ENCODE peak calls at places on chromosomes 6 and 20, in six cellular contexts. T, N, M, X, A and I are unnamed samples.

GRCh38 chr6:39865011-39865888 is 69.0 kb downstream of the MOCS1 start:
- DNase-seq in T (peak), N (peak), M (peak), X (peak), A (no peak), I (peak)

GRCh38 chr6:3377536-3378397 is 79.1 kb downstream of the SLC22A23 start:
- DNase-seq in T (no peak), N (no peak), M (no peak), X (no peak), A (no peak), I (no peak)

GRCh38 chr6:166307082-166307980 is 861 bp downstream of the PRR18 start:
- DNase-seq in T (no peak), N (no peak), M (no peak), X (no peak), A (no peak), I (peak)

GRCh38 chr20:33563788-33564187 is 73.9 kb downstream of the CBFA2T2 start:
- DNase-seq in T (no peak), N (no peak), M (no peak), X (no peak), A (no peak), I (no peak)

GRCh38 chr20:6626805-6627204 is 140.7 kb upstream of the BMP2 start:
- DNase-seq in T (no peak), N (no peak), M (no peak), X (no peak), A (no peak), I (no peak)

GRCh38 chr6:8066108-8066507 is 1.9 kb upstream of the BLOC1S5 start:
- DNase-seq in T (no peak), N (no peak), M (no peak), X (no peak), A (no peak), I (no peak)

GRCh38 chr6:2158596-2159271 is 86.7 kb downstream of the GMDS start:
- DNase-seq in T (no peak), N (peak), M (no peak), X (no peak), A (no peak), I (no peak)

GRCh38 chr6:90269334-90269733 is 27.3 kb downstream of the BACH2 start:
- DNase-seq in T (no peak), N (no peak), M (no peak), X (no peak), A (no peak), I (no peak)

GRCh38 chr6:100883347-100883746 is 2.2 kb upstream of the ASCC3 start:
- DNase-seq in T (no peak), N (no peak), M (no peak), X (no peak), A (no peak), I (no peak)

GRCh38 chr20:289693-290080 is 863 bp downstream of the C20orf96 start:
- DNase-seq in T (no peak), N (peak), M (no peak), X (no peak), A (no peak), I (no peak)

GRCh38 chr20:47605673-47606413 is 104.2 kb downstream of the NCOA3 start:
- DNase-seq in T (no peak), N (no peak), M (no peak), X (no peak), A (no peak), I (no peak)

GRCh38 chr20:4116091-4116490 is 100.7 kb upstream of the RNF24 start:
- DNase-seq in T (no peak), N (no peak), M (no peak), X (no peak), A (no peak), I (no peak)

GRCh38 chr6:44113396-44113795 is 13.9 kb downstream of the MRPL14 start:
- DNase-seq in T (no peak), N (no peak), M (no peak), X (no peak), A (no peak), I (no peak)
- TF ChIP-seq CTCF in T (no peak), N (peak), M (peak), X (peak), A (no peak), I (no peak)

DNA sequence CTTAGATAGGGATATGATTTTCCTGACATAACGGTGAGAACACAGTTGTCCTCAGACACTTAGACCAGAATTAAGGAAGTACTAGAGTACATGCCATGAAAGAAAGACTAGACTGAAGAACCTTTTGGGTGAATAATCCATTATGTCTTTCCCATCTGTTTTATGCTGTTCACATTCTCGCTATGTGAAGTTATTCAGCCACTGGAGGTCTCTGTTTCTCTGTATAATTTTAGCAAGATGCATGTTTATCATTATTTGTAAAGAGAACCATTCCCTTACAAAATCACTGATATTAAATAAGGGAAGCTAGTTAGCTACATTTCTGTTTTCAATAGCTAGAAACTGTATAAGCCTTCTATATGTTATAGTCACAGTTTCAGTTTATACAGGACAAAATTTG is 391.9 kb downstream of the CD109 start:
- DNase-seq in T (no peak), N (peak), M (peak), X (no peak), A (no peak), I (no peak)
- TF ChIP-seq CTCF in T (no peak), N (peak), M (peak), X (no peak), A (no peak), I (no peak)

DNA sequence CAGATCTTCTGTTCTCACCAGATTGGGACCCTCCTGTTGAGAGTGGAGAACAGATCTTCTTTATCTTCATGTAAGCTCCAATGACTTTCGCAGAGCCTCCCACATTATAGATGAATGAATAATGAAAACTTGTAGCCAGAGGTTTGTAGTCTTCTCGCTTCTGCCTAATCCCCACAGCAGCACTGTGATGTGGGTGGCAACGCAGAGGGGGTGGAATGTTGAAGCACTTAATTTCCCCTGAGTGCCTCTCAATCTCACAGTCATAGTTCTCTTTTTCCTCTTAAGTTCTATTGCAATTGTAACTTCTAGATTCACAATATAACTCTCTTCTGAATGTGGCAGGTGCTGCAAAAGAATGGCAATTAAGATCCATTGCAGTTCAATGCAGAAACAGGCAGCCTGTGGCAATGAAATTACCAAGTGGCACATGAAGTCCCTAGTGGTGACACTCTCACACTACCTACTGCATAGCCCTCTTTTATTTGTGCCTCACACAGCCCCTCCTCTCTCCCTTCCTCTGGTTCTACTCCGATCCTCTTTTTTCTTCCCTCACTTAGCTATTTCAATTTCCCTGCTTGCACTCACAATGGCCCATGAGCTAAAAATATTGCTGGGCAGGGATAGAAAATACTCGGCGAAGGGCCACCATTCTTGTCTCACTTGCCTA is 281.9 kb downstream of the UBE3D start:
- DNase-seq in T (no peak), N (no peak), M (no peak), X (no peak), A (no peak), I (no peak)
- TF ChIP-seq CTCF in T (no peak), N (no peak), M (peak), X (no peak), A (no peak), I (no peak)

DNA sequence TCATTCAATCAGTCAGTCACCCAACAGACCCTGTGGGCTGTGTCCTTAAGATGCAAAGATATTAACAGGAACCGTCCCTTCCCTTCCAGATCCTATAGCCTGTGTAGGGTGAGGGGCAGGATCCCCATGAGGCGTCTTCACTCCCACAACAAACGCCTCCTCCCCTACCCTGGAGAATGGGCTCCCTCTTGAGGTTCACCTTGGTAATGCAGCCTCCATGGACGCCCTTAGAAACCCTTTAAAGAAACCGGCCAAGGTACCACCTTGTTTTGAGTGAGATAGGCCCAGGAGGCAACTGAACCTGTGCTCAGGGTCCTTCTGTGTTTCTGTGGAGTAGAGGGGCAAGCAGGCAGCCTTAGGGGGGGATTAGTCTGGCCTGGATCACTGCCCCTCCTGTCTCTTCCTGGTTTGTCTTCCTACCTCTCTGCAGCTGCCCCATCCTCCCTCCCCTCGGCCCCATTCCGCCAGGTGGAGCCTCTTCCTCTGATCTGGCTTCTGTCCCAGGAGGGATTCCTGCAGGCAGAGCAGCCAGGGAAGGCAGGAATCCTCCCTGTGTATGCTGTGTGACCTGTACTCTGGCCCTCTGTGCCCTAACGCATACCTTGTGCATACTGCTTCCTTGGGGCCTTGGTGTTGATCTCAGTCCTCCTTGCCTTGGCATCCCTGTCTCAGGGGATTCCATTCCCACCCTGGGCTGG is 6.6 kb upstream of the GUCA1A start:
- DNase-seq in T (peak), N (peak), M (peak), X (peak), A (peak), I (peak)
- TF ChIP-seq CTCF in T (peak), N (peak), M (peak), X (peak), A (peak), I (peak)

DNA sequence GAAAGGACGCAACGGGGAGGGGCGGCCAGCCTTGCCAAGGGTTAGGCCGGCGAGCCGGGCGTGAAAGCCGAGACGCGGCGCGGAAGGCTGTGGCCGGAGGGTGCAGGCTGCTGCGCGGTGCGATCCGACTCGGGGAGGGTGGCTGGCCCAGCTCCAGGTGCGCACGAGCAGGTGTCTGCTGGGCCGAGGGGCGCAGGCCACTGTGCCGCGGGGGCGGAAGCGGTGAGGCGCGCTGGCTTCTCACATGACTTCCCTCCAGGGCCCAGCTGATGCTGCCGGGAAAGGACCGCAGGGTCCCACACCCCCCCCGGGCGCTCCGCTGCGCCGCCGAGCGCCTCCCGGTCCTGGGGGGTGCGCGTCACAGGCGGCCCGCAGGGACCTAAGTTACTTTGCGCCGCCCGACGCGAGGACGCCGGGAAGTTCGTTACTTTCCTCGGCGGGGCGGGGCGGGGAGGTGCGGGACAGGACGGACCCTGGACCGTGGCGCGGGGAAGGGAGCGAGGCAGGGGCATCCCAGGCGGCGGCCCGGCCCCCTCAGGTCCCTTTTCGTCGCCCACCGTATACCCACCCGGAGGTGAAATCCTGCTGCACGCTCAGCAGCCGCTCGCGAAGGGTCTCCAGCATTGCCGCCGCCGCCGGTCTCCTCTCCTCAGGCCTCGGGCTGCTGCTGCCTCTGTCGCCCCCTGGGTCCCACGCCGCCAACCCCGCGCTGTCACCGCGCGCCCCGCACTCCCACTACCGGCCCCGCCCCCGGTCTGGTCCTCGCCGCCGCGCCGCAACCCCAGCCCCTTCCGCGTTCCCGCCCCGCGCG is at the start of gene DTNBP1:
- DNase-seq in T (peak), N (peak), M (peak), X (peak), A (peak), I (peak)
- TF ChIP-seq CTCF in T (no peak), N (no peak), M (no peak), X (no peak), A (no peak), I (no peak)

GRCh38 chr20:20410678-20411077 is 42.8 kb downstream of the INSM1 start:
- DNase-seq in T (peak), N (peak), M (no peak), X (no peak), A (no peak), I (no peak)

GRCh38 chr20:20409326-20409725 is 41.4 kb downstream of the INSM1 start:
- DNase-seq in T (no peak), N (no peak), M (no peak), X (no peak), A (no peak), I (no peak)

GRCh38 chr20:20406306-20406705 is 38.4 kb downstream of the INSM1 start:
- DNase-seq in T (no peak), N (no peak), M (no peak), X (no peak), A (no peak), I (no peak)

GRCh38 chr20:20405619-20406018 is 37.7 kb downstream of the INSM1 start:
- DNase-seq in T (no peak), N (no peak), M (no peak), X (no peak), A (no peak), I (no peak)

DNA sequence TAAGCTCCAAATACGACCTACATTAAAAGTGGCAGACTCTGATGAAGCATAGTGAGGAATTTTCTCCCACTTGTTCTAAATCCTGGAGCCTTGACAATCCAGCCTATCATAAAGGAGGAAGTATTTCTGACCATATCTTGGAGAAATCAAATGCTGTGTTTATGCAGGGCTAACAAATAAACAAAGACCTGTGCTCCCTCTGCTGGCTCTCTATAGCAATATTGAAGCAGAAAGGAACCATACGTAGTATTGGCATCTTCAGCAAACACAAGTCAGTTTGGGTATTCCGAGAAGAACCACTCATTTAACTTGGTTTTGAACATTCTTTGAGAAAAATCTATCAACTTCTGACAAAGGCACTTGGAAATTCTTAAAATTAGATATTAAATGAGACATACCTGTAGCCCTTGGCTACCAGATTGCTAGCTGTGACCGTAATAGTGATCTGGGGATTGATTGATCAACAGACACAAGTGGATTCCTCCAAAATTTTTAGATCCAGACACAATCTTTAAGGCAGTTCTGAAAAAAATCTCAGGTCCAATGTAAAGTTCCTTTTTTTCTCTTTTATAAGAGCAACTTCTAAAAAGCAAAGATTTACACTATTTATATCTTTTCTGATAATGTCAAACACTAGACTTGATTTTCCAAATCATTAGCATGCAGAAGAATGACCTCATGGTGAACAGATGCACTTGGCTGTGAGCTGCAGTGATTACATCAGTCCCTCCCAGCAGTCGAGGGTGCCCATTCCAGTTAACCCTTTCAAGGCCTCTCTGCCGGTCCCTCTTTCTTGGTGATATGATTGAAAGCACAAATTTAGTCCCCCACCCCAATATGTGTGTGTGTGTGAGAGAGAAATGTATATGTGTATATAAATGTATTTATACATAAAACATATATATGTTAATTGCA is 40.2 kb downstream of the INSM1 start:
- DNase-seq in T (no peak), N (peak), M (no peak), X (no peak), A (no peak), I (no peak)
- TF ChIP-seq CTCF in T (no peak), N (peak), M (peak), X (peak), A (no peak), I (no peak)

GRCh38 chr20:5197847-5198650 is 71.2 kb downstream of the CDS2 start:
- DNase-seq in T (no peak), N (no peak), M (no peak), X (no peak), A (no peak), I (no peak)
- TF ChIP-seq CTCF in T (no peak), N (no peak), M (no peak), X (no peak), A (no peak), I (no peak)

GRCh38 chr6:138382498-138383265 is 5.0 kb downstream of the SMIM28 start:
- DNase-seq in T (no peak), N (no peak), M (no peak), X (no peak), A (no peak), I (no peak)
- TF ChIP-seq CTCF in T (no peak), N (no peak), M (peak), X (no peak), A (no peak), I (no peak)

GRCh38 chr6:31702819-31703716 is at the start of gene ABHD16A:
- DNase-seq in T (peak), N (peak), M (peak), X (peak), A (peak), I (peak)
- TF ChIP-seq CTCF in T (peak), N (no peak), M (peak), X (no peak), A (no peak), I (no peak)